ENCODE peak calls at places on chromosomes 7 and 10, in five cellular contexts. Z is GM06990, C is brain microvascular endothelial cell, Y is PC-3, S is ascending aorta. B is an unnamed sample.

GRCh38 chr10:132541129-132541528 is 3.5 kb downstream of the INPP5A start:
- DNase-seq in S (no peak), C (no peak), Y (no peak), Z (no peak), B (no peak)

GRCh38 chr10:96133135-96133534 is 3.0 kb downstream of the ZNF518A start:
- DNase-seq in C (peak; percentile 12), Y (peak; percentile 61), Z (no peak), S (no peak), B (no peak)

GRCh38 chr7:27166475-27167169 is 1.3 kb upstream of the HOXA9 start:
- DNase-seq in Z (no peak), Y (peak; percentile 33), S (no peak), C (no peak), B (no peak)

GRCh38 chr10:80633383-80633860 is 95.7 kb downstream of the SH2D4B start:
- DNase-seq in S (no peak), Z (no peak), C (no peak), Y (no peak), B (no peak)

GRCh38 chr7:106561151-106561550 is 99.8 kb downstream of the CCDC71L start:
- DNase-seq in Y (no peak), Z (no peak), S (no peak), C (no peak), B (no peak)

GRCh38 chr7:17580861-17581260 is 282.4 kb downstream of the AHR start:
- DNase-seq in C (no peak), Z (no peak), Y (no peak), S (no peak), B (no peak)

GRCh38 chr10:113704637-113705343 is 25.1 kb downstream of the CASP7 start:
- DNase-seq in C (peak; percentile 18), S (no peak), Z (no peak), Y (peak; percentile 51), B (no peak)

GRCh38 chr7:137283147-137283546 is 60.4 kb downstream of the PTN start:
- DNase-seq in Z (no peak), S (no peak), C (no peak), Y (no peak), B (no peak)

GRCh38 chr7:99129536-99129935 is 14.4 kb downstream of the SMURF1 start:
- DNase-seq in C (no peak), S (no peak), Y (no peak), Z (no peak), B (no peak)

GRCh38 chr7:99127636-99128035 is 16.3 kb downstream of the SMURF1 start:
- DNase-seq in Z (no peak), S (no peak), C (no peak), Y (peak; percentile 10), B (no peak)

GRCh38 chr7:99126921-99127553 is 16.9 kb downstream of the SMURF1 start:
- DNase-seq in Z (no peak), Y (no peak), C (peak; percentile 78), S (no peak), B (peak; percentile 8)

GRCh38 chr7:99129001-99129400 is 14.9 kb downstream of the SMURF1 start:
- DNase-seq in Y (no peak), Z (no peak), S (no peak), C (no peak), B (no peak)

GRCh38 chr7:99128076-99128950 is 15.6 kb downstream of the SMURF1 start:
- DNase-seq in Y (peak; percentile 66), C (peak; percentile 43), Z (no peak), S (no peak), B (no peak)
- H3K4me3 ChIP-seq in Y (peak overlapping the region; percentile 8), C (no peak overlapping the region), Z (no peak overlapping the region), S (peak overlapping the region; percentile 19), B (peak overlapping the region; percentile 43)

GRCh38 chr7:19106308-19107141 is 10.9 kb downstream of the TWIST1 start:
- DNase-seq in Z (no peak), C (no peak), Y (no peak), S (no peak), B (no peak)
- H3K4me3 ChIP-seq in Z (no peak overlapping the region), C (peak overlapping the region; percentile 67), Y (peak overlapping the region; percentile 74), S (peak overlapping the region; percentile 69), B (peak overlapping the region; percentile 76)

GRCh38 chr7:152667900-152668440 is 8.0 kb downstream of the XRCC2 start:
- DNase-seq in C (no peak), Y (no peak), Z (no peak), S (no peak), B (no peak)
- H3K4me3 ChIP-seq in C (no peak overlapping the region), Y (no peak overlapping the region), Z (no peak overlapping the region), S (no peak overlapping the region), B (no peak overlapping the region)

GRCh38 chr10:110863956-110864355 is 7.8 kb upstream of the PDCD4 start:
- DNase-seq in Z (no peak), S (no peak), Y (no peak), C (no peak), B (no peak)

GRCh38 chr10:110863361-110863760 is 8.4 kb upstream of the PDCD4 start:
- DNase-seq in Z (no peak), S (no peak), C (no peak), Y (no peak), B (no peak)

GRCh38 chr10:110865804-110866482 is 5.8 kb upstream of the PDCD4 start:
- DNase-seq in Y (no peak), Z (peak; percentile 53), C (no peak), S (no peak), B (no peak)

GRCh38 chr10:110864662-110865140 is 7.0 kb upstream of the PDCD4 start:
- DNase-seq in S (no peak), Y (no peak), C (no peak), Z (peak; percentile 67), B (no peak)

GRCh38 chr10:110865184-110865803 is 6.4 kb upstream of the PDCD4 start:
- DNase-seq in Z (no peak), S (no peak), Y (peak; percentile 87), C (no peak), B (no peak)
- H3K4me3 ChIP-seq in Z (peak overlapping the region; percentile 52), S (peak overlapping the region; percentile 0), Y (peak overlapping the region; percentile 41), C (no peak overlapping the region), B (peak overlapping the region; percentile 40)

GRCh38 chr7:100604976-100605911 is 3.1 kb downstream of the PCOLCE start:
- DNase-seq in Y (peak; percentile 35), S (no peak), C (no peak), Z (no peak), B (no peak)

GRCh38 chr7:100606313-100606712 is 4.2 kb downstream of the PCOLCE start:
- DNase-seq in Z (no peak), C (no peak), Y (no peak), S (no peak), B (no peak)

GRCh38 chr7:100602889-100603696 is 930 bp downstream of the PCOLCE start:
- DNase-seq in S (no peak), C (peak; percentile 43), Z (no peak), Y (no peak), B (no peak)

GRCh38 chr7:100603697-100604077 is 1.5 kb downstream of the PCOLCE start:
- DNase-seq in S (no peak), Z (no peak), Y (no peak), C (no peak), B (no peak)

GRCh38 chr7:100604078-100604975 is 2.2 kb downstream of the PCOLCE start:
- DNase-seq in S (no peak), C (peak; percentile 33), Z (peak; percentile 80), Y (peak; percentile 59), B (no peak)
- H3K4me3 ChIP-seq in S (peak overlapping the region; percentile 91), C (peak overlapping the region; percentile 82), Z (peak overlapping the region; percentile 66), Y (peak overlapping the region; percentile 80), B (peak overlapping the region; percentile 96)

GRCh38 chr7:37431413-37431812 is 17.3 kb downstream of the ELMO1 start:
- DNase-seq in Z (no peak), Y (no peak), C (no peak), S (no peak), B (no peak)

GRCh38 chr7:37430126-37430525 is 18.5 kb downstream of the ELMO1 start:
- DNase-seq in C (no peak), Z (no peak), S (no peak), Y (no peak), B (no peak)

GRCh38 chr7:37433166-37433565 is 15.5 kb downstream of the ELMO1 start:
- DNase-seq in Z (no peak), C (no peak), Y (no peak), S (no peak), B (no peak)

GRCh38 chr7:37430644-37431043 is 18.0 kb downstream of the ELMO1 start:
- DNase-seq in Z (no peak), S (no peak), C (no peak), Y (no peak), B (no peak)

DNA sequence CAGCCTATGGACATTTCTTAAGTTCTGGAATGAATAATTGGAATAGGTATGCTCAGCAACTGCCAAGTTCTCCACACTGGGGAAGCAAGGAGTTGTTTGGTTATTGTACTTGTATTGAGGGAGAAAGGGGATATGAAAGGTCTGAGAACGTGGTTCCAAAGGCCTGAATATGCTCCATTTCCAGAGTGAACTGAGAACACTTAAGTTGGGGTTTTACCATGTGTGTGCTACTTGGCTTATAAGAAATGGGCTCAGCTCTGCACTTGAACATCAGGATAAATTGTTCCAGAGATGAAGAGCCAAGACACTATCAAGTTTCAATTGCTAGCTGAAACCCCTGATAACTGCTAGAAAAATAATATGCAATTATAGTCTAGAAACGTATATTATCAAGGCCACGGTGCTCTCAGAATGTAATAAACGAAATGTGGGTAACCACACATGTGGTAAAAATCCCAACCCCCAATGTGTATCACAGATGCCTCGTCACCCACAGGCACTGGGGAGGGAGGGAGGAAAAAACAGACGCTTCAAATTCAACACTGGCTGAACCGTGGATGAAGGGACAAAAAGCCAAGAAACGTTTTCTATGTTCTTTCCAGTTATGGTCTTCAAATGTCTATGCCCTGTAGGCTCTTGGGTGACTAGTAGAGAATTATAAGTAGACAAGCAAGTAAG is 16.3 kb downstream of the ELMO1 start:
- DNase-seq in Z (no peak), Y (no peak), S (no peak), C (no peak), B (no peak)
- H3K4me3 ChIP-seq in Z (no peak overlapping the region), Y (no peak overlapping the region), S (no peak overlapping the region), C (no peak overlapping the region), B (no peak overlapping the region)

B was measured in thoracic aorta.